ENCODE peak calls at places on chromosomes 4 and X, in four cellular contexts. X, J, K and O are unnamed samples.

GRCh38 chrX:130497531-130497930 is 95.7 kb downstream of the RBMX2 start:
- DNase-seq in X (no peak), J (no peak), K (no peak), O (no peak)

GRCh38 chr4:84856468-84856867 is 110.0 kb downstream of the WDFY3 start:
- DNase-seq in K (no peak), X (no peak), J (no peak), O (no peak)

GRCh38 chr4:55654131-55654530 is 18.0 kb upstream of the NMU start:
- DNase-seq in X (no peak), K (no peak), J (no peak), O (no peak)

GRCh38 chrX:150765782-150766350 is 72.7 kb downstream of the MTMR1 start:
- DNase-seq in X (no peak), K (no peak), J (no peak), O (no peak)

GRCh38 chr4:24219171-24219570 is 329.3 kb upstream of the PPARGC1A start:
- DNase-seq in X (no peak), K (no peak), J (no peak), O (no peak)

GRCh38 chr4:55125763-55126541 is 557 bp upstream of the KDR start:
- DNase-seq in X (no peak), J (peak), K (no peak), O (peak)

GRCh38 chr4:119471259-119471658 is 149.3 kb upstream of the FABP2 start:
- DNase-seq in K (no peak), X (no peak), J (no peak), O (no peak)

GRCh38 chr4:117093581-117093980 is 8.2 kb upstream of the TRAM1L1 start:
- DNase-seq in X (no peak), J (no peak), K (no peak), O (peak)

GRCh38 chr4:38179690-38180299 is 219.6 kb downstream of the PTTG2 start:
- DNase-seq in K (peak), X (peak), J (peak), O (peak)

GRCh38 chr4:61837395-61837794 is 637.3 kb downstream of the ADGRL3 start:
- DNase-seq in J (no peak), X (no peak), K (no peak), O (no peak)

GRCh38 chr4:176099314-176099713 is 33.7 kb downstream of the WDR17 start:
- DNase-seq in X (no peak), J (no peak), K (no peak), O (no peak)
- TF ChIP-seq CTCF in X (peak), J (peak), K (peak), O (peak)

DNA sequence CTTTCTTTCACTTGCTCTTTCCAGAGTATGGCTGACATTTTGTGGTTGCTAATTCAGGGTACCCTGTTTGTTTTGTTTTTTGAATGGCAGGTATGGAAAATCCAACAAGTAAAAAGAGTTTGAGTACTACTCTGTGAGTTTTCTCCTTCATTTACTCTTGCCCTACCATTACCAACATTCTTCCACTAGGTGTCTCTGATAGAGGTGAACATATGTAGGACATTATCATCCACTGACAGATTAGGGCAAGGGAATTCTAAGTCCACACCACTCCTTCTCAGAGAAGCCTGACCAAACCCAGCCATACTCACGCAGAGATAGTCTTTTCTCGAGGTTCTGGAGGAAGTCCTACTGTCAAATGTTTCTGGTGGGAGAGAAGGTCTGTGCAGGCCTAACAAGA is 36.7 kb upstream of the HDAC8 start:
- DNase-seq in K (no peak), X (no peak), J (no peak), O (peak)
- TF ChIP-seq CTCF in K (peak), X (peak), J (no peak), O (peak)

GRCh38 chrX:112148397-112148796 is 65.8 kb upstream of the TRPC5 start:
- DNase-seq in K (no peak), J (no peak), X (no peak), O (no peak)

GRCh38 chrX:112147206-112147605 is 64.6 kb upstream of the TRPC5 start:
- DNase-seq in K (peak), X (peak), J (no peak), O (peak)
- TF ChIP-seq CTCF in K (peak), X (peak), J (peak), O (peak)

GRCh38 chr4:123088521-123088920 is 166.1 kb upstream of the NUDT6 start:
- DNase-seq in X (no peak), K (no peak), J (no peak), O (no peak)

GRCh38 chr4:123090886-123091285 is 168.5 kb upstream of the NUDT6 start:
- DNase-seq in J (no peak), K (no peak), X (no peak), O (no peak)

GRCh38 chr4:123093247-123093646 is 170.8 kb upstream of the NUDT6 start:
- DNase-seq in K (no peak), X (no peak), J (no peak), O (no peak)

GRCh38 chr4:123096038-123096437 is 173.6 kb upstream of the NUDT6 start:
- DNase-seq in X (no peak), K (no peak), J (no peak), O (peak)

DNA sequence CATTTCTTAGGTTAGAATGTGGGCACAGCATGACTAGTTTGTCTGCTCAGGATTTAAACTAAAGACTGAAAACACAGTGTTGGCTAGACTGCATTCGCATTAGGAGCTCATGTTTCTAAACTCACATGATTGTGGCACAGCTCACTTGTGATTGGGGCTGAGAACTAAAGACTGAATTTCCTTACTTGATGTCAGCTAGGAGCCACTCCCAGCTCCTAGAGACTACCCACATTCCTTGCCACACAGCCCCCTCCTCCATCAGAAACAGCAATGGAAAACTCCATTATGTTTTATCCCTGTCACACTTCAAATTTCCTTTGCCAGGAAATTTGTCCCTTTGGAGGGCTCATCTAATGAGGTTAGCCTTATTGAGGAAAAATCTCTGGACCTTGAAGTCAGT is 170.2 kb upstream of the NUDT6 start:
- DNase-seq in K (no peak), X (no peak), J (no peak), O (no peak)
- TF ChIP-seq CTCF in K (no peak), X (no peak), J (no peak), O (no peak)